ENCODE peak calls at places on chromosomes 7 and 10, in ten cellular contexts. B is esophagus squamous epithelium; F is ovary; L is astrocyte; S is PC-3; V is CD8-positive, alpha-beta T cell; X is psoas muscle; N is WERI-Rb-1; R is right lobe of liver; J is fibroblast of lung. Q is an unnamed sample. For H3K27me3, the result is how much of the 10 kb centered on the place peaks cover.

GRCh38 chr10:75403144-75404022 is 1.8 kb upstream of the ZNF503 start:
- DNase-seq in R (peak), S (peak), X (peak), V (no peak), N (peak), L (no peak), F (peak), B (no peak), J (peak), Q (no peak)

GRCh38 chr10:94358480-94358879 is 4.3 kb downstream of the NOC3L start:
- DNase-seq in B (no peak), L (peak), V (no peak), N (no peak), F (no peak), J (peak), R (no peak), S (peak), X (no peak), Q (no peak)

GRCh38 chr7:73329861-73330581 is 2.1 kb downstream of the FKBP6 start:
- DNase-seq in B (no peak), F (no peak), N (no peak), L (no peak), R (no peak), V (no peak), J (peak), X (no peak), S (no peak), Q (no peak)

GRCh38 chr10:124975977-124976514 is 34.1 kb downstream of the ZRANB1 start:
- DNase-seq in V (no peak), S (no peak), J (no peak), X (no peak), B (no peak), L (peak), F (no peak), N (no peak), R (no peak), Q (no peak)

GRCh38 chr7:151245360-151246160 is 2.9 kb downstream of the SMARCD3 start:
- DNase-seq in B (no peak), V (peak), S (peak), X (peak), L (no peak), J (no peak), F (peak), N (peak), R (no peak), Q (peak)

GRCh38 chr7:71145906-71146901 is 14.3 kb downstream of the GALNT17 start:
- DNase-seq in J (no peak), N (no peak), S (no peak), F (peak), L (no peak), R (no peak), X (no peak), V (no peak), B (no peak), Q (no peak)

GRCh38 chr7:138872576-138872975 is 74.6 kb upstream of the ATP6V0A4 start:
- DNase-seq in X (no peak), R (no peak), S (peak), F (no peak), L (peak), N (no peak), J (no peak), B (no peak), V (no peak), Q (no peak)

GRCh38 chr7:17298840-17299476 is 506 bp downstream of the AHR start:
- DNase-seq in X (peak), L (no peak), F (peak), V (peak), B (no peak), J (no peak), R (peak), N (peak), S (peak), Q (peak)

GRCh38 chr10:49509904-49510303 is 29.0 kb downstream of the ERCC6 start:
- DNase-seq in N (no peak), S (no peak), J (no peak), R (no peak), F (no peak), V (no peak), X (no peak), B (no peak), L (no peak), Q (no peak)

GRCh38 chr10:4310153-4310552 is 515.9 kb upstream of the AKR1E2 start:
- DNase-seq in X (no peak), R (no peak), B (no peak), V (no peak), J (no peak), N (no peak), L (no peak), S (no peak), F (no peak), Q (no peak)

GRCh38 chr10:123301077-123301875 is 147.1 kb downstream of the BUB3 start:
- DNase-seq in R (no peak), V (no peak), S (peak), N (peak), B (no peak), J (peak), L (peak), F (no peak), X (peak), Q (no peak)

GRCh38 chr7:129363-130221 is 62.8 kb upstream of the FAM20C start:
- DNase-seq in N (no peak), R (no peak), S (no peak), X (no peak), V (no peak), F (no peak), L (no peak), B (no peak), J (peak), Q (no peak)

GRCh38 chr10:114508376-114508775 is 104.1 kb upstream of the AFAP1L2 start:
- DNase-seq in V (no peak), F (peak), L (no peak), X (peak), B (no peak), J (no peak), S (no peak), R (no peak), N (no peak), Q (no peak)

GRCh38 chr10:113060221-113061053 is 110.4 kb downstream of the TCF7L2 start:
- DNase-seq in N (no peak), J (peak), R (no peak), V (no peak), S (no peak), F (no peak), X (peak), L (no peak), B (no peak), Q (no peak)

GRCh38 chr7:115299379-115300038 is 377.6 kb downstream of the MDFIC start:
- DNase-seq in R (no peak), B (no peak), L (peak), V (no peak), X (no peak), S (no peak), N (no peak), J (no peak), F (no peak), Q (no peak)

GRCh38 chr7:69609901-69610674 is 11.8 kb downstream of the AUTS2 start:
- DNase-seq in V (no peak), J (no peak), N (no peak), S (no peak), B (no peak), F (no peak), X (no peak), L (peak), R (no peak), Q (no peak)

GRCh38 chr7:507623-508305 is 11.9 kb downstream of the PDGFA start:
- DNase-seq in X (peak), V (no peak), L (no peak), B (no peak), S (no peak), R (no peak), J (no peak), N (no peak), F (no peak), Q (no peak)

GRCh38 chr7:117216436-117217069 is 106.3 kb downstream of the WNT2 start:
- DNase-seq in V (no peak), F (no peak), R (no peak), X (no peak), J (no peak), S (no peak), N (no peak), L (no peak), B (no peak), Q (no peak)

GRCh38 chr10:33441561-33441960 is 107.1 kb upstream of the NRP1 start:
- DNase-seq in V (no peak), S (peak), F (no peak), L (no peak), N (no peak), B (no peak), R (no peak), J (peak), X (no peak), Q (no peak)

GRCh38 chr7:43439631-43440401 is 143.1 kb upstream of the STK17A start:
- DNase-seq in N (peak), B (no peak), F (no peak), R (peak), J (peak), V (no peak), S (peak), L (peak), X (no peak), Q (peak)

GRCh38 chr7:33423646-33424020 is 294.3 kb downstream of the BBS9 start:
- DNase-seq in F (no peak), V (no peak), N (peak), R (no peak), J (peak), X (no peak), L (no peak), B (no peak), S (peak), Q (no peak)

DNA sequence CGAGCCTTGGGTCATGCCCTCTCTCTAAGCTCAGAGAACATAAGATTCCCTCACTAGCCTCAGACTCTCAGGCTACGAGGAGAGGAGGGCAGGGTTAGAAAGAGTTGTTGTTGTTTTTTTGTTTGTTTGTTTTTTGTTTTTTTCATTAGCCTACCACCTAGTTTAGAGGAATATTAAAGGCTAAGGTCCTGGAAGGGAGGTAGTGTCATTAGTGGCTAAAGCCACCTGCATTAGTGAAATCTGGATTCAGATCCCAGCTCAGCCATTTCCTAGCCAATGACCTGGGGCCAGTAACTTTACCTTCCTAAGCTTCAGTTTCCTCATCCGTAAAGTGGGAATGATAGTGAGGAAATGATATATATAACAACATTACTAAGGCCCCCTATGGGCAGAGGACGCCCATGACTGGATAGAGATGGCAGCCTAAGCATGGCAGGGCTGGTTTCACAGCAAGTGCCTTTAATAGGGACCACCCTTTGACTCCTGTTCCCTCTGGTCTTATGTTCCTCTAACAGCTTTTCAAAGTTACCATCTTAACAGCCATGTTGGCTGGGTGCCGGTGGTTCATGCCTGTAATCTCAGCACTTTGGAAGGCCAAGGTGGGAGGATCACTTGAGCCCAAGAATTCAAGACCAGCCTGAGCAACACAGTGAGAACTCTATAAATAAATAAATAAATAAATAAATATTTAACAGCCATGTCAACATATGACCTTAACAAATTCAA is 5.1 kb downstream of the DDIT4 start:
- DNase-seq in R (no peak), V (no peak), J (no peak), X (no peak), S (no peak), L (no peak), B (no peak), N (no peak), F (no peak), Q (no peak)
- TF ChIP-seq CTCF in R (no peak), V (no peak), J (no peak), X (no peak), S (no peak), L (no peak), B (no peak), N (no peak), F (peak), Q (no peak)

GRCh38 chr10:104779701-104780100 is 138.6 kb downstream of the SORCS3 start:
- DNase-seq in J (no peak), F (no peak), X (no peak), S (no peak), N (no peak), R (no peak), L (no peak), V (no peak), B (no peak), Q (no peak)
- H3K27ac ChIP-seq in J (no peak), F (no peak), X (no peak), S (no peak), N (no peak), R (no peak), L (no peak), V (no peak), B (no peak), Q (no peak)

GRCh38 chr7:98624846-98625420 is 7.8 kb downstream of the NPTX2 start:
- DNase-seq in X (no peak), B (no peak), J (no peak), R (no peak), F (no peak), V (no peak), N (no peak), S (no peak), L (no peak), Q (no peak)

GRCh38 chr7:98626393-98627061 is 9.4 kb downstream of the NPTX2 start:
- DNase-seq in B (no peak), L (no peak), S (no peak), V (no peak), F (no peak), J (no peak), R (no peak), X (no peak), N (no peak), Q (no peak)

GRCh38 chr7:98628418-98628817 is 11.3 kb downstream of the NPTX2 start:
- DNase-seq in L (no peak), J (no peak), X (no peak), B (no peak), V (no peak), F (no peak), N (no peak), S (no peak), R (no peak), Q (no peak)

GRCh38 chr7:98628916-98629525 is 11.9 kb downstream of the NPTX2 start:
- DNase-seq in J (no peak), N (no peak), B (no peak), R (no peak), L (no peak), V (no peak), F (no peak), X (no peak), S (peak), Q (no peak)

GRCh38 chr7:98627062-98627790 is 10.1 kb downstream of the NPTX2 start:
- DNase-seq in F (no peak), V (no peak), B (no peak), L (no peak), S (no peak), N (no peak), X (no peak), R (no peak), J (no peak), Q (no peak)
- H3K27me3 ChIP-seq in F (under half), V (under half), B (under half), L (under half), S (half or more), N (under half), X (under half), R (under half), J (under half), Q (under half)

DNA sequence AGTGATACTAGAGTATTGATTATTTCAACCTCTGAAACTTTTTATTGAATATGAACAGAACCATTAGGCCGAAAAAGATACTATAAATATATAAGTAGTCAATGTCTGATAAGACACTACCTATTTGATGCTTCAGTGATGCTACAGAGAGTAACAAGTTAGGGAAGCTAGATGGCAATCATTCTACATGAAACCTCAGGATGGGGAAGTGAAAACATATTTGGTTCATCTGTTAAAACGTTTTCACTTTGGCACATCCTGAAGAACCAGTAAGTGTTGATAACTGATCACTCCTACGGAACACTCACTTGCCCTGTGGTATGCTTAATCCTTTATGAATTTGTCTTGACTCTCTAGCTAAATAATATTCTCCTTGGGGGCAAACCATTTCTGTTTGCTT is 1064.9 kb downstream of the NXPH1 start:
- DNase-seq in J (peak), X (no peak), R (no peak), V (no peak), S (no peak), F (no peak), N (no peak), B (no peak), L (no peak), Q (no peak)
- TF ChIP-seq CTCF in J (no peak), X (no peak), R (no peak), V (no peak), S (no peak), F (no peak), N (no peak), B (no peak), L (no peak), Q (no peak)

GRCh38 chr10:74164641-74165529 is 13.9 kb downstream of the ADK start:
- DNase-seq in X (no peak), F (no peak), R (no peak), L (no peak), N (no peak), B (no peak), J (peak), S (no peak), V (no peak), Q (no peak)
- H3K27ac ChIP-seq in X (no peak), F (no peak), R (no peak), L (peak), N (no peak), B (no peak), J (peak), S (no peak), V (no peak), Q (no peak)

GRCh38 chr10:120804020-120804419 is 47.1 kb upstream of the WDR11 start:
- DNase-seq in N (no peak), X (no peak), R (no peak), S (no peak), L (no peak), J (no peak), V (no peak), F (no peak), B (no peak), Q (no peak)
- H3K27me3 ChIP-seq in N (under half), X (under half), R (under half), S (under half), L (under half), J (under half), V (under half), F (under half), B (under half), Q (under half)

GRCh38 chr10:70757856-70758255 is 27.3 kb downstream of the TBATA start:
- DNase-seq in F (no peak), J (no peak), B (no peak), N (no peak), X (no peak), S (no peak), R (no peak), V (no peak), L (no peak), Q (no peak)

GRCh38 chr10:70760271-70760787 is 24.8 kb downstream of the TBATA start:
- DNase-seq in J (no peak), X (no peak), R (no peak), V (no peak), F (no peak), L (no peak), B (no peak), S (no peak), N (no peak), Q (no peak)

GRCh38 chr10:70758757-70759514 is 26.2 kb downstream of the TBATA start:
- DNase-seq in V (peak), X (peak), N (peak), L (peak), S (peak), R (peak), B (no peak), J (peak), F (peak), Q (peak)

GRCh38 chr10:70761031-70761601 is 24.1 kb downstream of the TBATA start:
- DNase-seq in S (peak), N (peak), L (no peak), R (no peak), X (no peak), F (no peak), V (no peak), J (peak), B (no peak), Q (no peak)

GRCh38 chr10:70759769-70760168 is 25.4 kb downstream of the TBATA start:
- DNase-seq in N (no peak), L (no peak), S (no peak), X (no peak), R (no peak), F (no peak), B (no peak), J (no peak), V (no peak), Q (no peak)
- TF ChIP-seq CTCF in N (no peak), L (no peak), S (no peak), X (no peak), R (no peak), F (no peak), B (no peak), J (no peak), V (no peak), Q (no peak)

GRCh38 chr10:103661198-103661950 is 167.9 kb downstream of the NEURL1 start:
- DNase-seq in B (no peak), F (peak), J (peak), V (peak), X (peak), S (no peak), N (no peak), R (peak), L (peak), Q (peak)
- H3K27ac ChIP-seq in B (peak), F (peak), J (peak), V (peak), X (peak), S (no peak), N (no peak), R (peak), L (peak), Q (peak)

GRCh38 chr7:25319707-25320106 is 91.4 kb upstream of the NPVF start:
- DNase-seq in L (no peak), J (no peak), S (no peak), V (no peak), X (no peak), F (no peak), N (no peak), R (no peak), B (no peak), Q (no peak)

GRCh38 chr7:25316366-25316765 is 88.1 kb upstream of the NPVF start:
- DNase-seq in L (no peak), R (no peak), B (no peak), S (no peak), F (no peak), X (no peak), N (no peak), V (no peak), J (no peak), Q (no peak)

GRCh38 chr7:25321424-25321823 is 93.1 kb upstream of the NPVF start:
- DNase-seq in S (no peak), F (no peak), N (no peak), R (no peak), L (no peak), J (no peak), X (no peak), B (no peak), V (no peak), Q (no peak)

GRCh38 chr7:25314729-25315267 is 86.5 kb upstream of the NPVF start:
- DNase-seq in B (no peak), R (peak), X (no peak), S (no peak), F (no peak), L (no peak), V (no peak), J (peak), N (no peak), Q (no peak)

GRCh38 chr7:25318077-25318476 is 89.8 kb upstream of the NPVF start:
- DNase-seq in S (no peak), R (no peak), N (no peak), F (no peak), V (no peak), B (no peak), L (no peak), X (no peak), J (no peak), Q (no peak)
- H3K27me3 ChIP-seq in S (half or more), R (under half), N (under half), F (under half), V (under half), B (under half), L (under half), X (under half), J (under half), Q (under half)

GRCh38 chr10:60335708-60336107 is 54.0 kb downstream of the ANK3 start:
- DNase-seq in B (no peak), N (no peak), F (no peak), X (no peak), L (no peak), R (no peak), V (no peak), J (no peak), S (peak), Q (no peak)
- TF ChIP-seq CTCF in B (no peak), N (peak), F (no peak), X (no peak), L (no peak), R (peak), V (no peak), J (peak), S (peak), Q (no peak)

Q was measured in CD4-positive, alpha-beta T cell.